ENCODE peak calls at places on chromosomes 12 and 14, in five cellular contexts. One of them, this sample, is unnamed.

GRCh38 chr12:124641591-124641990 is 74.2 kb upstream of the NCOR2 start:
- DNase-seq in right lobe of liver: no peak
- DNase-seq in esophagus squamous epithelium: no peak
- DNase-seq in spleen: no peak
- DNase-seq in GM23338: no peak
- DNase-seq in this sample: no peak

GRCh38 chr14:103871596-103872480 is 24.5 kb upstream of the PPP1R13B start:
- DNase-seq in right lobe of liver: peak
- DNase-seq in spleen: peak
- DNase-seq in esophagus squamous epithelium: no peak
- DNase-seq in GM23338: peak
- DNase-seq in this sample: peak

GRCh38 chr12:119940881-119941280 is 48.2 kb upstream of the BICDL1 start:
- DNase-seq in spleen: peak
- DNase-seq in GM23338: peak
- DNase-seq in right lobe of liver: no peak
- DNase-seq in esophagus squamous epithelium: no peak
- DNase-seq in this sample: no peak

GRCh38 chr12:24630446-24630845 is 318.5 kb downstream of the BCAT1 start:
- DNase-seq in esophagus squamous epithelium: no peak
- DNase-seq in spleen: no peak
- DNase-seq in GM23338: peak
- DNase-seq in right lobe of liver: no peak
- DNase-seq in this sample: no peak

GRCh38 chr12:67909091-67909531 is 80.1 kb upstream of the IFNG-AS1 start:
- DNase-seq in spleen: no peak
- DNase-seq in right lobe of liver: no peak
- DNase-seq in GM23338: no peak
- DNase-seq in esophagus squamous epithelium: no peak
- DNase-seq in this sample: no peak

GRCh38 chr12:91094036-91094660 is 17.1 kb downstream of the LUM start:
- DNase-seq in right lobe of liver: no peak
- DNase-seq in GM23338: no peak
- DNase-seq in esophagus squamous epithelium: no peak
- DNase-seq in spleen: no peak
- DNase-seq in this sample: no peak

GRCh38 chr14:31592619-31593018 is 31.4 kb downstream of the NUBPL start:
- DNase-seq in right lobe of liver: no peak
- DNase-seq in GM23338: no peak
- DNase-seq in spleen: no peak
- DNase-seq in esophagus squamous epithelium: no peak
- DNase-seq in this sample: no peak

GRCh38 chr14:65170768-65171251 is 68.5 kb upstream of the MAX start:
- DNase-seq in esophagus squamous epithelium: no peak
- DNase-seq in spleen: peak
- DNase-seq in right lobe of liver: no peak
- DNase-seq in GM23338: peak
- DNase-seq in this sample: no peak

GRCh38 chr12:125194999-125195398 is 129.8 kb downstream of the AACS start:
- DNase-seq in right lobe of liver: no peak
- DNase-seq in spleen: no peak
- DNase-seq in GM23338: no peak
- DNase-seq in esophagus squamous epithelium: no peak
- DNase-seq in this sample: no peak

GRCh38 chr14:52590318-52590717 is 37.7 kb downstream of the GPR137C start:
- DNase-seq in GM23338: no peak
- DNase-seq in right lobe of liver: no peak
- DNase-seq in esophagus squamous epithelium: no peak
- DNase-seq in spleen: no peak
- DNase-seq in this sample: no peak

GRCh38 chr14:37650356-37651037 is 55.1 kb downstream of the TTC6 start:
- DNase-seq in esophagus squamous epithelium: no peak
- DNase-seq in right lobe of liver: no peak
- DNase-seq in GM23338: peak
- DNase-seq in spleen: no peak
- DNase-seq in this sample: no peak

GRCh38 chr14:105193916-105194782 is 13.0 kb upstream of the NUDT14 start:
- DNase-seq in GM23338: no peak
- DNase-seq in right lobe of liver: no peak
- DNase-seq in esophagus squamous epithelium: no peak
- DNase-seq in spleen: no peak
- DNase-seq in this sample: no peak

GRCh38 chr12:122079038-122079531 is 529 bp downstream of the MLXIP start:
- DNase-seq in right lobe of liver: peak
- DNase-seq in esophagus squamous epithelium: no peak
- DNase-seq in spleen: peak
- DNase-seq in GM23338: peak
- DNase-seq in this sample: peak

GRCh38 chr12:60201891-60202290 is 606.1 kb downstream of the SLC16A7 start:
- DNase-seq in esophagus squamous epithelium: no peak
- DNase-seq in right lobe of liver: no peak
- DNase-seq in GM23338: no peak
- DNase-seq in spleen: no peak
- DNase-seq in this sample: no peak

GRCh38 chr14:77271113-77271710 is at the start of gene NGB:
- DNase-seq in spleen: peak
- DNase-seq in GM23338: peak
- DNase-seq in esophagus squamous epithelium: no peak
- DNase-seq in right lobe of liver: no peak
- DNase-seq in this sample: no peak

GRCh38 chr12:21371050-21371449 is 1.7 kb upstream of the IAPP start:
- DNase-seq in right lobe of liver: no peak
- DNase-seq in spleen: no peak
- DNase-seq in esophagus squamous epithelium: no peak
- DNase-seq in GM23338: no peak
- DNase-seq in this sample: no peak

GRCh38 chr14:67819563-67820411 is at the start of gene RAD51B:
- DNase-seq in esophagus squamous epithelium: peak
- DNase-seq in right lobe of liver: peak
- DNase-seq in spleen: peak
- DNase-seq in GM23338: peak
- DNase-seq in this sample: peak

GRCh38 chr14:51860164-51860835 is at the start of gene GNG2:
- DNase-seq in esophagus squamous epithelium: peak
- DNase-seq in GM23338: peak
- DNase-seq in right lobe of liver: peak
- DNase-seq in spleen: peak
- DNase-seq in this sample: peak

GRCh38 chr12:45268672-45269406 is 52.9 kb downstream of the ANO6 start:
- DNase-seq in esophagus squamous epithelium: no peak
- DNase-seq in right lobe of liver: peak
- DNase-seq in GM23338: peak
- DNase-seq in spleen: no peak
- DNase-seq in this sample: peak

GRCh38 chr14:72186461-72187035 is 254.3 kb downstream of the RGS6 start:
- DNase-seq in right lobe of liver: no peak
- DNase-seq in GM23338: no peak
- DNase-seq in spleen: no peak
- DNase-seq in esophagus squamous epithelium: no peak
- DNase-seq in this sample: no peak

GRCh38 chr12:129550353-129550752 is 353.5 kb downstream of the TMEM132D start:
- DNase-seq in spleen: no peak
- DNase-seq in right lobe of liver: no peak
- DNase-seq in GM23338: no peak
- DNase-seq in esophagus squamous epithelium: no peak
- DNase-seq in this sample: peak

GRCh38 chr12:15910468-15910863 is 666 bp upstream of the DERA start:
- DNase-seq in GM23338: no peak
- DNase-seq in right lobe of liver: no peak
- DNase-seq in spleen: no peak
- DNase-seq in esophagus squamous epithelium: no peak
- DNase-seq in this sample: no peak

GRCh38 chr14:39247256-39247655 is 13.5 kb downstream of the MIA2 start:
- DNase-seq in spleen: no peak
- DNase-seq in right lobe of liver: no peak
- DNase-seq in esophagus squamous epithelium: no peak
- DNase-seq in GM23338: no peak
- DNase-seq in this sample: no peak

GRCh38 chr12:117028254-117028653 is 71.0 kb downstream of the TESC start:
- DNase-seq in right lobe of liver: no peak
- DNase-seq in spleen: peak
- DNase-seq in GM23338: no peak
- DNase-seq in esophagus squamous epithelium: no peak
- DNase-seq in this sample: no peak

GRCh38 chr12:39587247-39587646 is 32.4 kb downstream of the ABCD2 start:
- DNase-seq in right lobe of liver: no peak
- DNase-seq in spleen: no peak
- DNase-seq in GM23338: no peak
- DNase-seq in esophagus squamous epithelium: no peak
- DNase-seq in this sample: no peak

GRCh38 chr14:102917469-102918211 is 4.8 kb upstream of the AMN start:
- DNase-seq in esophagus squamous epithelium: no peak
- DNase-seq in spleen: peak
- DNase-seq in right lobe of liver: peak
- DNase-seq in GM23338: peak
- DNase-seq in this sample: peak

GRCh38 chr14:96104469-96105057 is 65.4 kb downstream of the C14orf132 start:
- DNase-seq in spleen: no peak
- DNase-seq in esophagus squamous epithelium: no peak
- DNase-seq in right lobe of liver: peak
- DNase-seq in GM23338: no peak
- DNase-seq in this sample: peak

GRCh38 chr14:22812744-22813143 is 2.5 kb downstream of the SLC7A7 start:
- DNase-seq in right lobe of liver: no peak
- DNase-seq in GM23338: peak
- DNase-seq in esophagus squamous epithelium: no peak
- DNase-seq in spleen: peak
- DNase-seq in this sample: no peak

GRCh38 chr14:64762044-64763034 is 58.1 kb downstream of the PLEKHG3 start:
- DNase-seq in right lobe of liver: peak
- DNase-seq in spleen: peak
- DNase-seq in esophagus squamous epithelium: no peak
- DNase-seq in GM23338: no peak
- DNase-seq in this sample: peak

DNA sequence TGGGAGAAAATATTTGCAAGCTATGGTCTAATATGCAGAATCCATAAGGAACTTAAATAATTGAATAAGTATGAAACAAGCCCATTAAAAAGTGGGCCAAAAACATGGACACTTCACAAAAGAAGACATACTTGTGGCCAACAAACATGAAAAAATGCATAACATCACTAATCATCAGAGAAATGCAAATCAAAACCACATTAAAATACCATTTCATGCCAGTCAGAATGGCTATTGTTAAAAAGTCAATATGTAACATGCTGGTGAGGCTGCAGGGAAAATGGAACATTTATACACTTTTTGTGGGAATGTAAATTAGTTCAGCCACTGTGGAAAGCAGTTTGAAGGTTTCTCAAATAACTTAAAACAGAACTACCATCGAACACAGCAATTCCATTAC is 945.4 kb upstream of the FLRT2 start:
- DNase-seq in GM23338: no peak
- DNase-seq in right lobe of liver: no peak
- DNase-seq in esophagus squamous epithelium: no peak
- DNase-seq in spleen: no peak
- DNase-seq in this sample: no peak
- H3K27ac ChIP-seq in GM23338: no peak
- H3K27ac ChIP-seq in right lobe of liver: no peak
- H3K27ac ChIP-seq in esophagus squamous epithelium: no peak
- H3K27ac ChIP-seq in spleen: no peak
- H3K27ac ChIP-seq in this sample: no peak

GRCh38 chr12:29781705-29782266 is 2.0 kb downstream of the TMTC1 start:
- DNase-seq in spleen: no peak
- DNase-seq in esophagus squamous epithelium: no peak
- DNase-seq in GM23338: no peak
- DNase-seq in right lobe of liver: no peak
- DNase-seq in this sample: no peak
- H3K4me3 ChIP-seq in spleen: peak
- H3K4me3 ChIP-seq in esophagus squamous epithelium: peak
- H3K4me3 ChIP-seq in GM23338: peak
- H3K4me3 ChIP-seq in right lobe of liver: peak
- H3K4me3 ChIP-seq in this sample: peak

GRCh38 chr12:79421236-79421740 is 269.5 kb downstream of the PAWR start:
- DNase-seq in esophagus squamous epithelium: no peak
- DNase-seq in spleen: no peak
- DNase-seq in GM23338: no peak
- DNase-seq in right lobe of liver: no peak
- DNase-seq in this sample: no peak

GRCh38 chr12:79424109-79424721 is 266.5 kb downstream of the PAWR start:
- DNase-seq in spleen: no peak
- DNase-seq in right lobe of liver: no peak
- DNase-seq in esophagus squamous epithelium: no peak
- DNase-seq in GM23338: no peak
- DNase-seq in this sample: no peak

GRCh38 chr12:79422060-79422812 is 268.5 kb downstream of the PAWR start:
- DNase-seq in right lobe of liver: no peak
- DNase-seq in spleen: no peak
- DNase-seq in esophagus squamous epithelium: no peak
- DNase-seq in GM23338: no peak
- DNase-seq in this sample: no peak

GRCh38 chr12:79423560-79423959 is 267.2 kb downstream of the PAWR start:
- DNase-seq in spleen: no peak
- DNase-seq in GM23338: no peak
- DNase-seq in esophagus squamous epithelium: no peak
- DNase-seq in right lobe of liver: no peak
- DNase-seq in this sample: no peak

GRCh38 chr12:79426121-79426520 is 264.6 kb downstream of the PAWR start:
- DNase-seq in right lobe of liver: no peak
- DNase-seq in esophagus squamous epithelium: no peak
- DNase-seq in GM23338: no peak
- DNase-seq in spleen: no peak
- DNase-seq in this sample: no peak
- TF ChIP-seq CTCF in right lobe of liver: no peak
- TF ChIP-seq CTCF in esophagus squamous epithelium: no peak
- TF ChIP-seq CTCF in GM23338: no peak
- TF ChIP-seq CTCF in spleen: no peak
- TF ChIP-seq CTCF in this sample: no peak

GRCh38 chr14:54651018-54651351 is 84.1 kb downstream of the SAMD4A start:
- DNase-seq in esophagus squamous epithelium: no peak
- DNase-seq in GM23338: no peak
- DNase-seq in right lobe of liver: no peak
- DNase-seq in spleen: no peak
- DNase-seq in this sample: no peak

GRCh38 chr14:54652188-54652889 is 85.4 kb downstream of the SAMD4A start:
- DNase-seq in right lobe of liver: peak
- DNase-seq in esophagus squamous epithelium: peak
- DNase-seq in GM23338: peak
- DNase-seq in spleen: no peak
- DNase-seq in this sample: peak

GRCh38 chr14:54652890-54653201 is 85.9 kb downstream of the SAMD4A start:
- DNase-seq in esophagus squamous epithelium: no peak
- DNase-seq in GM23338: no peak
- DNase-seq in spleen: no peak
- DNase-seq in right lobe of liver: no peak
- DNase-seq in this sample: no peak

GRCh38 chr14:54650331-54651017 is 83.5 kb downstream of the SAMD4A start:
- DNase-seq in right lobe of liver: peak
- DNase-seq in GM23338: peak
- DNase-seq in spleen: no peak
- DNase-seq in esophagus squamous epithelium: peak
- DNase-seq in this sample: peak

DNA sequence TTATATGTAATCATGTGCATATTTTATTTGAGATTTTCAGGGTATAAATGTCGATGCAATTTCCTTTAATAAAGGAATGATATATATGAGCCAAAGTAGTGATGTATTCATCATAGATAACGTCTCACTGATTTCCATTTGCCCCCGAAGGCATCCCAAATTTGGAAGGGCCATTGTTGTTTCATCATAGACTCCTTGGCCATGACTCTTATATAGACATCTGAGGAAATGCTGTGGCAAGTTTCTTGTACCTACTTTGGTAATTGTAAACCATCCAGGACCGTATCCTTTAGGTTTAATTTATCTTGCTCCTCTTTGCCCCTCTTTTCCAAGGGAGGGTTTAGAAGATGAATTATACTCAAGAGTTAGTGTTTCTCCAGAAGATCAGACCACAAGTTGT is 84.7 kb downstream of the SAMD4A start:
- DNase-seq in spleen: no peak
- DNase-seq in right lobe of liver: no peak
- DNase-seq in GM23338: no peak
- DNase-seq in esophagus squamous epithelium: no peak
- DNase-seq in this sample: no peak
- H3K27ac ChIP-seq in spleen: peak
- H3K27ac ChIP-seq in right lobe of liver: peak
- H3K27ac ChIP-seq in GM23338: peak
- H3K27ac ChIP-seq in esophagus squamous epithelium: peak
- H3K27ac ChIP-seq in this sample: peak